ENCODE peak calls at places on chromosomes 16 and 17, in four cellular contexts. One of them, this sample, is unnamed.

GRCh38 chr17:68324114-68324513 is 32.8 kb downstream of the ARSG start:
- DNase-seq in H1: no peak
- DNase-seq in GM12891: no peak
- DNase-seq in SK-N-SH: no peak
- DNase-seq in this sample: no peak

GRCh38 chr17:16327018-16327417 is 26.3 kb downstream of the CENPV start:
- DNase-seq in H1: no peak
- DNase-seq in GM12891: no peak
- DNase-seq in SK-N-SH: no peak
- DNase-seq in this sample: no peak

GRCh38 chr16:85888405-85889331 is 10.3 kb upstream of the IRF8 start:
- DNase-seq in H1: no peak
- DNase-seq in GM12891: peak; percentile 60
- DNase-seq in SK-N-SH: no peak
- DNase-seq in this sample: no peak

GRCh38 chr17:47839899-47840741 is 953 bp downstream of the SCRN2 start:
- DNase-seq in H1: no peak
- DNase-seq in GM12891: no peak
- DNase-seq in SK-N-SH: no peak
- DNase-seq in this sample: no peak

GRCh38 chr17:71535311-71535710 is 585.5 kb upstream of the SOX9 start:
- DNase-seq in H1: no peak
- DNase-seq in GM12891: no peak
- DNase-seq in SK-N-SH: no peak
- DNase-seq in this sample: no peak

GRCh38 chr17:7042507-7043194 is 1.2 kb downstream of the SLC16A11 start:
- DNase-seq in H1: peak; percentile 75
- DNase-seq in GM12891: no peak
- DNase-seq in SK-N-SH: peak; percentile 60
- DNase-seq in this sample: no peak

GRCh38 chr17:78117027-78117981 is 11.3 kb downstream of the TMC6 start:
- DNase-seq in H1: peak; percentile 85
- DNase-seq in GM12891: no peak
- DNase-seq in SK-N-SH: peak; percentile 92
- DNase-seq in this sample: no peak

GRCh38 chr17:16352303-16352837 is 899 bp downstream of the CENPV start:
- DNase-seq in H1: peak; percentile 67
- DNase-seq in GM12891: peak; percentile 17
- DNase-seq in SK-N-SH: peak; percentile 79
- DNase-seq in this sample: no peak

GRCh38 chr17:6558932-6559752 is 2.8 kb upstream of the PITPNM3 start:
- DNase-seq in H1: no peak
- DNase-seq in GM12891: no peak
- DNase-seq in SK-N-SH: no peak
- DNase-seq in this sample: no peak

GRCh38 chr17:77644981-77645380 is 313.5 kb upstream of the TNRC6C start:
- DNase-seq in H1: no peak
- DNase-seq in GM12891: no peak
- DNase-seq in SK-N-SH: no peak
- DNase-seq in this sample: no peak

GRCh38 chr16:27400751-27401620 is 988 bp upstream of the IL21R start:
- DNase-seq in H1: no peak
- DNase-seq in GM12891: no peak
- DNase-seq in SK-N-SH: no peak
- DNase-seq in this sample: no peak

GRCh38 chr17:7755095-7755890 is 37.7 kb downstream of the DNAH2 start:
- DNase-seq in H1: no peak
- DNase-seq in GM12891: no peak
- DNase-seq in SK-N-SH: no peak
- DNase-seq in this sample: no peak

GRCh38 chr17:43601280-43602050 is 55.3 kb upstream of the ETV4 start:
- DNase-seq in H1: no peak
- DNase-seq in GM12891: no peak
- DNase-seq in SK-N-SH: no peak
- DNase-seq in this sample: no peak

GRCh38 chr16:84603115-84603816 is 14.6 kb downstream of the COTL1 start:
- DNase-seq in H1: no peak
- DNase-seq in GM12891: no peak
- DNase-seq in SK-N-SH: no peak
- DNase-seq in this sample: peak; percentile 94

GRCh38 chr17:43641416-43641815 is 20.3 kb downstream of the MEOX1 start:
- DNase-seq in H1: no peak
- DNase-seq in GM12891: no peak
- DNase-seq in SK-N-SH: no peak
- DNase-seq in this sample: no peak

GRCh38 chr16:1158456-1159324 is 5.8 kb downstream of the CACNA1H start:
- DNase-seq in H1: no peak
- DNase-seq in GM12891: no peak
- DNase-seq in SK-N-SH: peak; percentile 60
- DNase-seq in this sample: no peak

GRCh38 chr17:10844667-10845387 is 6.9 kb upstream of the PIRT start:
- DNase-seq in H1: peak; percentile 81
- DNase-seq in GM12891: peak; percentile 77
- DNase-seq in SK-N-SH: peak; percentile 84
- DNase-seq in this sample: no peak
- TF ChIP-seq POLR2AphosphoS5 in H1: no peak
- TF ChIP-seq POLR2AphosphoS5 in GM12891: no peak
- TF ChIP-seq POLR2AphosphoS5 in SK-N-SH: no peak
- TF ChIP-seq POLR2AphosphoS5 in this sample: peak; percentile 55

DNA sequence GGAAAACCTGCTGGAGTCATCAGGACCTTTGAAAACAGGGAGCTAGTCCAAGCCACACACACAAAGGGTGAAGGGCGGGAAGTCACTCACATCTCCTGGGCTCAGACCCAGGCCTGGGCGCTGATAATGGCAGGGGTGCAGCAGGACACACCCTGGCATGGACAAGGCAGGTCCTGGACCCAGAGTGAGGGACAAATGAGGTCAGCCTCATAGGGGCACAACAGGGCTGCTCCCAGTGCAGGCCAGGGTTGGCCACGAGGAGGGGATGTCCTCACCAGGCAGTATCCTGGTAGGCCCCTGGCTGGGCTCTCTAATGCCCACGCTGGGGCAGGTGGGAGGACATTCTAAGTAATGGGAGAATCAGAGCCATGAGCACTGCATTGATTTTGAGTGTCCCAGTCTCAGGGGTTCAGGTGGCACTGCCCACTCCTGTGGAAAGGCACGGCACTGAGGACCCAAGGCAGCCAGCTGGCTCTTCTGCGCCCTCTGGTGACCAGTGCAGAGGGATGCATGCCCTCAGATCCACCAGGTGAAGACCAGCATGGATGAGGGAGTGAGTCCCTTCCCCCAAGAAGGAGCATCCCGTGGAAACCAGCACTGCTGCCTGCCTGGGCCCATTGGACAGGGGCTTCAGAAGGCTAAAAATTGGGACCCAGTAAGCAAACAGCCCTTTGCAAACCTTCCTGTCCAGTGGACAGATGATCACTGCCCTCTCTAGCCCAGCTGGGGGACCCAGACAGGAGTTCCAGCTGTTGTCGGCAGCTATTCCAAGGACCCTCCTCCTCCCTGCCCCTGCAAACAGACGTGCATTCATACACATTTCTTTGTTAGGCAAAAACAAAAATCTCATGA is 23.3 kb upstream of the SREBF1 start:
- DNase-seq in H1: peak; percentile 86
- DNase-seq in GM12891: peak; percentile 79
- DNase-seq in SK-N-SH: peak; percentile 84
- DNase-seq in this sample: no peak
- TF ChIP-seq POLR2AphosphoS5 in H1: no peak
- TF ChIP-seq POLR2AphosphoS5 in GM12891: no peak
- TF ChIP-seq POLR2AphosphoS5 in SK-N-SH: no peak
- TF ChIP-seq POLR2AphosphoS5 in this sample: no peak

GRCh38 chr16:67562918-67563707 is 787 bp downstream of the CTCF start:
- DNase-seq in H1: peak; percentile 76
- DNase-seq in GM12891: no peak
- DNase-seq in SK-N-SH: peak; percentile 76
- DNase-seq in this sample: no peak
- TF ChIP-seq POLR2AphosphoS5 in H1: peak; percentile 71
- TF ChIP-seq POLR2AphosphoS5 in GM12891: peak; percentile 58
- TF ChIP-seq POLR2AphosphoS5 in SK-N-SH: no peak
- TF ChIP-seq POLR2AphosphoS5 in this sample: no peak

GRCh38 chr17:44924107-44924544 is 8.8 kb upstream of the GFAP start:
- DNase-seq in H1: peak; percentile 47
- DNase-seq in GM12891: no peak
- DNase-seq in SK-N-SH: no peak
- DNase-seq in this sample: no peak
- TF ChIP-seq POLR2AphosphoS5 in H1: peak; percentile 54
- TF ChIP-seq POLR2AphosphoS5 in GM12891: no peak
- TF ChIP-seq POLR2AphosphoS5 in SK-N-SH: peak; percentile 27
- TF ChIP-seq POLR2AphosphoS5 in this sample: no peak

GRCh38 chr17:73278049-73278464 is 16.4 kb upstream of the CPSF4L start:
- DNase-seq in H1: no peak
- DNase-seq in GM12891: no peak
- DNase-seq in SK-N-SH: no peak
- DNase-seq in this sample: no peak

GRCh38 chr17:73279704-73280103 is 18.0 kb upstream of the CPSF4L start:
- DNase-seq in H1: no peak
- DNase-seq in GM12891: no peak
- DNase-seq in SK-N-SH: no peak
- DNase-seq in this sample: no peak

GRCh38 chr17:73281926-73282325 is 20.2 kb upstream of the CPSF4L start:
- DNase-seq in H1: no peak
- DNase-seq in GM12891: peak; percentile 62
- DNase-seq in SK-N-SH: no peak
- DNase-seq in this sample: no peak

GRCh38 chr17:73280191-73280590 is 18.5 kb upstream of the CPSF4L start:
- DNase-seq in H1: no peak
- DNase-seq in GM12891: no peak
- DNase-seq in SK-N-SH: no peak
- DNase-seq in this sample: no peak

GRCh38 chr17:73278465-73279453 is 17.1 kb upstream of the CPSF4L start:
- DNase-seq in H1: no peak
- DNase-seq in GM12891: no peak
- DNase-seq in SK-N-SH: peak; percentile 76
- DNase-seq in this sample: no peak
- TF ChIP-seq POLR2AphosphoS5 in H1: no peak
- TF ChIP-seq POLR2AphosphoS5 in GM12891: no peak
- TF ChIP-seq POLR2AphosphoS5 in SK-N-SH: no peak
- TF ChIP-seq POLR2AphosphoS5 in this sample: peak; percentile 20

GRCh38 chr17:42304187-42305030 is 16.1 kb downstream of the STAT5A start:
- DNase-seq in H1: no peak
- DNase-seq in GM12891: no peak
- DNase-seq in SK-N-SH: no peak
- DNase-seq in this sample: no peak
- TF ChIP-seq POLR2AphosphoS5 in H1: no peak
- TF ChIP-seq POLR2AphosphoS5 in GM12891: no peak
- TF ChIP-seq POLR2AphosphoS5 in SK-N-SH: no peak
- TF ChIP-seq POLR2AphosphoS5 in this sample: no peak

GRCh38 chr16:78388920-78389564 is 289.6 kb downstream of the WWOX start:
- DNase-seq in H1: no peak
- DNase-seq in GM12891: no peak
- DNase-seq in SK-N-SH: no peak
- DNase-seq in this sample: no peak

GRCh38 chr16:78386925-78387324 is 287.5 kb downstream of the WWOX start:
- DNase-seq in H1: no peak
- DNase-seq in GM12891: no peak
- DNase-seq in SK-N-SH: no peak
- DNase-seq in this sample: no peak

GRCh38 chr16:78392585-78393195 is 293.2 kb downstream of the WWOX start:
- DNase-seq in H1: no peak
- DNase-seq in GM12891: no peak
- DNase-seq in SK-N-SH: no peak
- DNase-seq in this sample: no peak

GRCh38 chr16:78390828-78391227 is 291.4 kb downstream of the WWOX start:
- DNase-seq in H1: no peak
- DNase-seq in GM12891: no peak
- DNase-seq in SK-N-SH: no peak
- DNase-seq in this sample: no peak

GRCh38 chr16:78390070-78390469 is 290.6 kb downstream of the WWOX start:
- DNase-seq in H1: no peak
- DNase-seq in GM12891: no peak
- DNase-seq in SK-N-SH: no peak
- DNase-seq in this sample: no peak
- TF ChIP-seq POLR2AphosphoS5 in H1: no peak
- TF ChIP-seq POLR2AphosphoS5 in GM12891: no peak
- TF ChIP-seq POLR2AphosphoS5 in SK-N-SH: no peak
- TF ChIP-seq POLR2AphosphoS5 in this sample: no peak

GRCh38 chr16:2532494-2533141 is 1.4 kb upstream of the CEMP1 start:
- DNase-seq in H1: peak; percentile 86
- DNase-seq in GM12891: no peak
- DNase-seq in SK-N-SH: peak; percentile 71
- DNase-seq in this sample: no peak
- TF ChIP-seq POLR2AphosphoS5 in H1: peak; percentile 45
- TF ChIP-seq POLR2AphosphoS5 in GM12891: no peak
- TF ChIP-seq POLR2AphosphoS5 in SK-N-SH: no peak
- TF ChIP-seq POLR2AphosphoS5 in this sample: peak; percentile 61

GRCh38 chr17:18105595-18105994 is 3.0 kb upstream of the MYO15A start:
- DNase-seq in H1: no peak
- DNase-seq in GM12891: no peak
- DNase-seq in SK-N-SH: no peak
- DNase-seq in this sample: no peak

GRCh38 chr17:18107971-18108370 is 585 bp upstream of the MYO15A start:
- DNase-seq in H1: no peak
- DNase-seq in GM12891: no peak
- DNase-seq in SK-N-SH: no peak
- DNase-seq in this sample: no peak

GRCh38 chr17:18105027-18105426 is 3.5 kb upstream of the MYO15A start:
- DNase-seq in H1: no peak
- DNase-seq in GM12891: no peak
- DNase-seq in SK-N-SH: no peak
- DNase-seq in this sample: no peak

GRCh38 chr17:18107061-18107460 is 1.5 kb upstream of the MYO15A start:
- DNase-seq in H1: no peak
- DNase-seq in GM12891: no peak
- DNase-seq in SK-N-SH: no peak
- DNase-seq in this sample: no peak

GRCh38 chr17:18106211-18106610 is 2.3 kb upstream of the MYO15A start:
- DNase-seq in H1: no peak
- DNase-seq in GM12891: no peak
- DNase-seq in SK-N-SH: no peak
- DNase-seq in this sample: no peak
- TF ChIP-seq POLR2AphosphoS5 in H1: no peak
- TF ChIP-seq POLR2AphosphoS5 in GM12891: no peak
- TF ChIP-seq POLR2AphosphoS5 in SK-N-SH: no peak
- TF ChIP-seq POLR2AphosphoS5 in this sample: no peak

This sample was measured in vagina.